ENCODE peak calls at places on chromosomes 12 and 14, in six cellular contexts. One of them, this sample, is unnamed.

GRCh38 chr12:53098354-53098981 is 1.0 kb downstream of the IGFBP6 start:
- DNase-seq in heart left ventricle: peak; percentile 47
- DNase-seq in EL: peak; percentile 91
- DNase-seq in SW 1271: peak; percentile 59
- DNase-seq in ACHN: peak; percentile 90
- DNase-seq in mesothelial cell of epicardium: no peak
- DNase-seq in this sample: no peak

GRCh38 chr12:28497889-28498411 is 307.7 kb downstream of the CCDC91 start:
- DNase-seq in EL: peak; percentile 28
- DNase-seq in heart left ventricle: no peak
- DNase-seq in SW 1271: peak; percentile 12
- DNase-seq in mesothelial cell of epicardium: no peak
- DNase-seq in ACHN: no peak
- DNase-seq in this sample: no peak

GRCh38 chr14:70266157-70266556 is 77.4 kb upstream of the SLC8A3 start:
- DNase-seq in EL: no peak
- DNase-seq in mesothelial cell of epicardium: no peak
- DNase-seq in SW 1271: no peak
- DNase-seq in heart left ventricle: no peak
- DNase-seq in ACHN: no peak
- DNase-seq in this sample: no peak

GRCh38 chr14:100417466-100417865 is 94.3 kb downstream of the SLC25A47 start:
- DNase-seq in heart left ventricle: no peak
- DNase-seq in ACHN: peak; percentile 85
- DNase-seq in SW 1271: peak; percentile 60
- DNase-seq in EL: peak; percentile 93
- DNase-seq in mesothelial cell of epicardium: peak; percentile 60
- DNase-seq in this sample: no peak

GRCh38 chr12:4850857-4851380 is 58.8 kb upstream of the KCNA1 start:
- DNase-seq in EL: no peak
- DNase-seq in ACHN: no peak
- DNase-seq in heart left ventricle: no peak
- DNase-seq in SW 1271: no peak
- DNase-seq in mesothelial cell of epicardium: no peak
- DNase-seq in this sample: no peak

GRCh38 chr14:56324831-56325230 is 206.6 kb downstream of the PELI2 start:
- DNase-seq in EL: no peak
- DNase-seq in heart left ventricle: no peak
- DNase-seq in SW 1271: no peak
- DNase-seq in mesothelial cell of epicardium: no peak
- DNase-seq in ACHN: no peak
- DNase-seq in this sample: no peak

GRCh38 chr14:28361486-28361885 is 405.1 kb upstream of the FOXG1 start:
- DNase-seq in ACHN: no peak
- DNase-seq in SW 1271: no peak
- DNase-seq in EL: no peak
- DNase-seq in mesothelial cell of epicardium: no peak
- DNase-seq in heart left ventricle: no peak
- DNase-seq in this sample: no peak

GRCh38 chr14:99316281-99317163 is 44.5 kb upstream of the BCL11B start:
- DNase-seq in SW 1271: no peak
- DNase-seq in ACHN: peak; percentile 51
- DNase-seq in EL: no peak
- DNase-seq in heart left ventricle: no peak
- DNase-seq in mesothelial cell of epicardium: no peak
- DNase-seq in this sample: no peak

GRCh38 chr14:72781476-72782181 is 112.3 kb downstream of the DPF3 start:
- DNase-seq in ACHN: peak; percentile 12
- DNase-seq in heart left ventricle: no peak
- DNase-seq in EL: peak; percentile 91
- DNase-seq in SW 1271: peak; percentile 33
- DNase-seq in mesothelial cell of epicardium: no peak
- DNase-seq in this sample: no peak

GRCh38 chr12:57881035-57881973 is 34.8 kb upstream of the CTDSP2 start:
- DNase-seq in ACHN: no peak
- DNase-seq in SW 1271: no peak
- DNase-seq in EL: peak; percentile 79
- DNase-seq in heart left ventricle: no peak
- DNase-seq in mesothelial cell of epicardium: no peak
- DNase-seq in this sample: no peak

GRCh38 chr12:103043531-103044445 is 86.3 kb downstream of the ASCL1 start:
- DNase-seq in mesothelial cell of epicardium: no peak
- DNase-seq in SW 1271: no peak
- DNase-seq in ACHN: no peak
- DNase-seq in EL: no peak
- DNase-seq in heart left ventricle: no peak
- DNase-seq in this sample: no peak

GRCh38 chr12:75738486-75738885 is 227.1 kb upstream of the KRR1 start:
- DNase-seq in ACHN: no peak
- DNase-seq in mesothelial cell of epicardium: no peak
- DNase-seq in SW 1271: no peak
- DNase-seq in heart left ventricle: no peak
- DNase-seq in EL: no peak
- DNase-seq in this sample: no peak

GRCh38 chr14:59787045-59787674 is 83.4 kb downstream of the RTN1 start:
- DNase-seq in mesothelial cell of epicardium: no peak
- DNase-seq in ACHN: no peak
- DNase-seq in heart left ventricle: no peak
- DNase-seq in SW 1271: no peak
- DNase-seq in EL: no peak
- DNase-seq in this sample: no peak

GRCh38 chr14:56247495-56248087 is 129.4 kb downstream of the PELI2 start:
- DNase-seq in heart left ventricle: no peak
- DNase-seq in EL: no peak
- DNase-seq in ACHN: peak; percentile 20
- DNase-seq in mesothelial cell of epicardium: no peak
- DNase-seq in SW 1271: no peak
- DNase-seq in this sample: no peak

GRCh38 chr12:442235-442884 is 17.4 kb upstream of the B4GALNT3 start:
- DNase-seq in EL: peak; percentile 52
- DNase-seq in ACHN: peak; percentile 62
- DNase-seq in SW 1271: peak; percentile 43
- DNase-seq in mesothelial cell of epicardium: peak; percentile 69
- DNase-seq in heart left ventricle: peak; percentile 24
- DNase-seq in this sample: peak; percentile 15

GRCh38 chr14:73753043-73753886 is 39.1 kb upstream of the PNMA1 start:
- DNase-seq in SW 1271: no peak
- DNase-seq in heart left ventricle: no peak
- DNase-seq in mesothelial cell of epicardium: no peak
- DNase-seq in EL: peak; percentile 28
- DNase-seq in ACHN: no peak
- DNase-seq in this sample: no peak

GRCh38 chr14:80940146-80940545 is 1.4 kb downstream of the CEP128 start:
- DNase-seq in heart left ventricle: no peak
- DNase-seq in SW 1271: no peak
- DNase-seq in ACHN: no peak
- DNase-seq in EL: peak; percentile 31
- DNase-seq in mesothelial cell of epicardium: no peak
- DNase-seq in this sample: no peak

GRCh38 chr12:39937119-39937518 is 168.8 kb downstream of the SLC2A13 start:
- DNase-seq in ACHN: no peak
- DNase-seq in mesothelial cell of epicardium: no peak
- DNase-seq in EL: no peak
- DNase-seq in heart left ventricle: no peak
- DNase-seq in SW 1271: no peak
- DNase-seq in this sample: no peak

GRCh38 chr14:21724115-21724973 is 50.7 kb upstream of the OR4E1 start:
- DNase-seq in SW 1271: no peak
- DNase-seq in mesothelial cell of epicardium: no peak
- DNase-seq in ACHN: no peak
- DNase-seq in heart left ventricle: no peak
- DNase-seq in EL: no peak
- DNase-seq in this sample: no peak

GRCh38 chr14:61894452-61895077 is 132.3 kb downstream of the SNAPC1 start:
- DNase-seq in heart left ventricle: peak; percentile 27
- DNase-seq in SW 1271: peak; percentile 47
- DNase-seq in mesothelial cell of epicardium: peak; percentile 58
- DNase-seq in EL: peak; percentile 65
- DNase-seq in ACHN: peak; percentile 61
- DNase-seq in this sample: peak; percentile 43

GRCh38 chr14:49598182-49598478 is 610 bp upstream of the LRR1 start:
- DNase-seq in EL: no peak
- DNase-seq in mesothelial cell of epicardium: no peak
- DNase-seq in ACHN: no peak
- DNase-seq in heart left ventricle: no peak
- DNase-seq in SW 1271: no peak
- DNase-seq in this sample: no peak

GRCh38 chr14:21868442-21869046 is 194.9 kb upstream of the OR4E1 start:
- DNase-seq in mesothelial cell of epicardium: peak; percentile 64
- DNase-seq in EL: peak; percentile 30
- DNase-seq in SW 1271: peak; percentile 78
- DNase-seq in heart left ventricle: no peak
- DNase-seq in ACHN: peak; percentile 62
- DNase-seq in this sample: no peak

GRCh38 chr14:22878271-22879246 is 4.5 kb upstream of the REM2 start:
- DNase-seq in heart left ventricle: no peak
- DNase-seq in ACHN: no peak
- DNase-seq in mesothelial cell of epicardium: no peak
- DNase-seq in SW 1271: no peak
- DNase-seq in EL: no peak
- DNase-seq in this sample: no peak

GRCh38 chr12:109833307-109834189 is at the start of gene TRPV4:
- DNase-seq in ACHN: peak; percentile 70
- DNase-seq in heart left ventricle: peak; percentile 20
- DNase-seq in mesothelial cell of epicardium: peak; percentile 59
- DNase-seq in SW 1271: no peak
- DNase-seq in EL: peak; percentile 34
- DNase-seq in this sample: no peak

GRCh38 chr12:13597837-13598236 is 383.6 kb downstream of the GRIN2B start:
- DNase-seq in heart left ventricle: no peak
- DNase-seq in mesothelial cell of epicardium: no peak
- DNase-seq in SW 1271: no peak
- DNase-seq in ACHN: no peak
- DNase-seq in EL: no peak
- DNase-seq in this sample: no peak

GRCh38 chr14:91138511-91139359 is 24.9 kb downstream of the DGLUCY start:
- DNase-seq in EL: peak; percentile 38
- DNase-seq in ACHN: peak; percentile 52
- DNase-seq in heart left ventricle: no peak
- DNase-seq in mesothelial cell of epicardium: no peak
- DNase-seq in SW 1271: peak; percentile 27
- DNase-seq in this sample: peak; percentile 13

GRCh38 chr14:102733326-102733725 is 43.9 kb upstream of the TRAF3 start:
- DNase-seq in SW 1271: no peak
- DNase-seq in heart left ventricle: no peak
- DNase-seq in ACHN: no peak
- DNase-seq in mesothelial cell of epicardium: no peak
- DNase-seq in EL: no peak
- DNase-seq in this sample: no peak